ENCODE peak calls at places on chromosomes 11 and 22, in eight cellular contexts. Z is lower leg skin, V is GM12864, N is lower lobe of right lung, A is astrocyte, X is nephron progenitor cell, E is sigmoid colon, T is mucosa of descending colon. K is an unnamed sample.

GRCh38 chr22:30324008-30324730 is 2.6 kb downstream of the TBC1D10A start:
- DNase-seq in X (no peak), E (no peak), V (no peak), Z (no peak), N (no peak), T (no peak), A (peak), K (no peak)

GRCh38 chr11:13343931-13344717 is 66.5 kb downstream of the BMAL1 start:
- DNase-seq in N (no peak), A (peak), V (peak), X (peak), Z (no peak), E (no peak), T (peak), K (no peak)

GRCh38 chr11:82863209-82863608 is 37.0 kb downstream of the PRCP start:
- DNase-seq in V (no peak), E (no peak), N (no peak), A (no peak), X (no peak), Z (no peak), T (no peak), K (no peak)

GRCh38 chr11:1654388-1655167 is 25.0 kb downstream of the KRTAP5-5 start:
- DNase-seq in X (no peak), N (no peak), E (no peak), A (no peak), V (no peak), Z (peak), T (no peak), K (no peak)

GRCh38 chr22:38305481-38306448 is 11.5 kb downstream of the CSNK1E start:
- DNase-seq in A (peak), T (peak), Z (no peak), E (no peak), N (no peak), X (peak), V (peak), K (no peak)

GRCh38 chr22:24521791-24522245 is 26.7 kb downstream of the UPB1 start:
- DNase-seq in A (peak), Z (no peak), X (no peak), N (peak), T (peak), E (no peak), V (peak), K (no peak)

GRCh38 chr11:47143322-47143721 is 33.4 kb downstream of the ARFGAP2 start:
- DNase-seq in V (no peak), X (no peak), N (no peak), E (peak), Z (peak), A (peak), T (no peak), K (no peak)

GRCh38 chr11:16611395-16612233 is 126.8 kb upstream of the C11orf58 start:
- DNase-seq in X (peak), T (no peak), A (no peak), E (no peak), N (no peak), Z (no peak), V (no peak), K (no peak)

GRCh38 chr11:76729214-76729613 is 53.9 kb upstream of the TSKU start:
- DNase-seq in E (peak), Z (no peak), N (no peak), X (no peak), T (no peak), V (no peak), A (no peak), K (no peak)

GRCh38 chr22:50216161-50216683 is 15.4 kb downstream of the SELENOO start:
- DNase-seq in T (no peak), E (peak), A (no peak), V (no peak), X (no peak), N (peak), Z (no peak), K (no peak)

GRCh38 chr22:26998134-26998533 is 340.7 kb downstream of the MIAT start:
- DNase-seq in Z (no peak), T (no peak), A (no peak), E (no peak), X (no peak), N (no peak), V (no peak), K (no peak)

GRCh38 chr11:69630009-69630870 is 10.7 kb upstream of the CCND1 start:
- DNase-seq in Z (peak), T (no peak), E (no peak), N (no peak), A (no peak), X (no peak), V (no peak), K (no peak)

GRCh38 chr22:25282671-25283561 is 63.5 kb downstream of the CRYBB2 start:
- DNase-seq in X (peak), N (no peak), A (no peak), Z (no peak), T (no peak), V (no peak), E (no peak), K (no peak)

GRCh38 chr11:14202263-14203173 is 156.5 kb downstream of the RRAS2 start:
- DNase-seq in V (no peak), Z (no peak), E (no peak), A (no peak), X (no peak), N (no peak), T (no peak), K (no peak)

GRCh38 chr11:64355078-64355940 is 3.7 kb upstream of the RPS6KA4 start:
- DNase-seq in N (peak), X (peak), Z (no peak), V (no peak), E (peak), A (peak), T (peak), K (no peak)

GRCh38 chr22:20319041-20319744 is 667 bp downstream of the DGCR6L start:
- DNase-seq in E (peak), T (peak), Z (peak), A (no peak), X (peak), N (peak), V (no peak), K (peak)

GRCh38 chr11:65422633-65423515 is at the start of gene NEAT1:
- DNase-seq in Z (peak), V (peak), N (peak), T (peak), A (peak), X (peak), E (peak), K (peak)

GRCh38 chr22:47663615-47664605 is 901.5 kb downstream of the TBC1D22A start:
- DNase-seq in N (no peak), Z (peak), T (no peak), X (no peak), V (no peak), A (no peak), E (no peak), K (peak)

GRCh38 chr22:30430933-30431332 is 5.4 kb downstream of the MTFP1 start:
- DNase-seq in V (no peak), Z (no peak), A (no peak), X (no peak), N (no peak), T (no peak), E (no peak), K (no peak)

GRCh38 chr11:44065161-44065571 is 904 bp upstream of the ACCS start:
- DNase-seq in V (no peak), A (no peak), T (no peak), E (no peak), X (no peak), Z (peak), N (no peak), K (no peak)

GRCh38 chr11:8793114-8793777 is 110.7 kb downstream of the RPL27A start:
- DNase-seq in X (no peak), V (no peak), Z (no peak), A (no peak), E (no peak), T (no peak), N (no peak), K (no peak)

GRCh38 chr11:8796926-8797325 is 114.1 kb upstream of the AKIP1 start:
- DNase-seq in X (no peak), N (no peak), A (no peak), T (no peak), V (no peak), Z (no peak), E (no peak), K (no peak)

GRCh38 chr11:8792636-8793035 is 110.0 kb downstream of the RPL27A start:
- DNase-seq in A (no peak), E (no peak), V (no peak), T (no peak), Z (no peak), N (no peak), X (no peak), K (no peak)

GRCh38 chr11:8794126-8794525 is 111.5 kb downstream of the RPL27A start:
- DNase-seq in N (no peak), V (no peak), E (no peak), X (no peak), Z (no peak), T (no peak), A (no peak), K (no peak)

GRCh38 chr11:8794677-8795103 is 112.1 kb downstream of the RPL27A start:
- DNase-seq in A (no peak), X (no peak), V (no peak), T (peak), Z (no peak), N (no peak), E (no peak), K (no peak)
- TF ChIP-seq CTCF in A (no peak), X (peak), V (peak), T (peak), Z (no peak), N (peak), E (no peak), K (no peak)

GRCh38 chr11:102792604-102793003 is 5.4 kb downstream of the MMP1 start:
- DNase-seq in V (no peak), T (no peak), Z (no peak), E (no peak), X (no peak), A (no peak), N (no peak), K (no peak)

GRCh38 chr11:102793677-102794290 is 4.2 kb downstream of the MMP1 start:
- DNase-seq in N (no peak), V (no peak), T (peak), Z (no peak), A (no peak), E (no peak), X (no peak), K (no peak)

GRCh38 chr11:102788334-102789035 is 8.1 kb upstream of the MMP10 start:
- DNase-seq in T (no peak), X (no peak), Z (no peak), V (no peak), E (no peak), A (no peak), N (no peak), K (no peak)

GRCh38 chr11:102794382-102794781 is 3.6 kb downstream of the MMP1 start:
- DNase-seq in E (no peak), V (no peak), X (peak), T (no peak), A (no peak), Z (no peak), N (no peak), K (no peak)

DNA sequence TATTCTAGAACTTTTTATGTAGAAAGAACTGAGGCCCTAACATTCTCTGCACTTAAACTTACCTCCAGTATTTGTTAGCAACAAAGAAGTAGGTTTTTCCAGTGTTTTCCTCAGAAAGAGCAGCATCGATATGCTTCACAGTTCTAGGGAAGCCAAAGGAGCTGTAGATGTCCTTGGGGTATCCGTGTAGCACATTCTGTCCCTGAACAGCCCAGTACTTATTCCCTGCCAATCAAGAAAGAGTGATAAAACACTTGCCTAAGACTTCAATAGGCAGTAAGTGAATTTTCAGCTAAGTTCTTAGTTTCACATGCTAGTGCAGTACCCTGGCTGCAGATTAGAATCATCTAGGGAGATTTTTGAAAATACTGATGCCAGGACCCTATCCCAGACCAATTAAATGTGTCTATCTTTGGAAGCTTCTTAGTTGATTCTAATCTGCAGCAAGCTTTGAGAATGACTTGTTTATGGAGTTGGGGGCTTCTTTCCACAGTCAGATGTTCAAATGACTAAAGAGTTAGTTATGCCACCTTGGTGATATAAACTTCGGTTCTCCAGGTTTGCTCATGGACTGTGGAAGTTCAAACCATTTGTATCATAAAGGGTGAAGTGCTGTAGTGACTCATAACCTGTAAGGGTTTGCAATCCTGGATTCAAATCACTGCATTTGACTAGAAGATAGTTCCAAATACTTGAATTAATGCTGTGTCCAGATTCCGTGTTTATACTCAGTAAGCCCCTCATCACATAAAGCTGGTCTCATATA is 6.5 kb downstream of the MMP1 start:
- DNase-seq in A (peak), V (no peak), N (no peak), Z (no peak), X (no peak), E (no peak), T (no peak), K (no peak)
- TF ChIP-seq CTCF in A (no peak), V (no peak), N (no peak), Z (no peak), X (no peak), E (no peak), T (no peak), K (no peak)

GRCh38 chr11:10622957-10623787 is 54.7 kb upstream of the LYVE1 start:
- DNase-seq in T (peak), A (no peak), X (no peak), N (no peak), V (peak), Z (peak), E (peak), K (peak)

GRCh38 chr11:10623797-10624761 is 55.6 kb upstream of the LYVE1 start:
- DNase-seq in Z (peak), T (peak), E (peak), X (no peak), N (peak), V (no peak), A (no peak), K (no peak)

GRCh38 chr11:10627306-10627705 is 58.8 kb upstream of the LYVE1 start:
- DNase-seq in A (no peak), N (no peak), Z (peak), E (no peak), X (no peak), T (no peak), V (no peak), K (peak)

GRCh38 chr11:10625982-10626311 is 57.5 kb upstream of the LYVE1 start:
- DNase-seq in V (no peak), N (no peak), A (no peak), T (no peak), E (no peak), Z (peak), X (no peak), K (no peak)

DNA sequence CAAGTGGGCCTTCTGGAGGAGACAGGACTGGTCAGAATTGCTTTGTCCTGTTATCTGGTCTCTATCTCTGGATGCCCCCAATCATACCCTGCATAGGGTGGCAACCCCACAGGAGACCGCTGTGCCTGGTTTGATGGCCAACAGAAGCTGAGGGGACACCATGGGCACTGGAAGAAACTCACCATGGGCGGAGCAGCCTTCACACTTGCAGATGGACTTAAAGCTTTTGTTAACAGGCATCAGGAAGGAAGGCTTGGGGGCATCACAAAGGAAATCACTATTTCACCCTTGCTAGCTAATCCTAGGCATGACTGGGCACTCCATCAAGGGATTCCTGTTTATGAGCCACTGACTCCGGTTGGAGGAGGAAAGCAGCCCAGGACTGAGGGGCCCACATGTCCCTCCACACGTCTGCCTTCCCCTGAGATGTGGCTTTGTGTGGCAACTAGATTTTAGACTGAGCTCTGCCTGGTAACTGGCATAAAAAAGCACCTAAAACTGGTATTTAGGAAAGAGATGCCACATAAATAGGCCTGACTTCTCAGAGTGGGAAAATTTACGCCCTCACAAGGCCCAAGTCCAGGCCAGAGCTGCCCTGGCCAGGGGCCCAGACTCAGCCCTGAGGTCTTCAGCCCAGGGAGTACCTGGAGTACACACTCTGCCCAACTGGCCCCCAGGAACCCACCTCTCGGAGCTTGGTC is 57.0 kb upstream of the LYVE1 start:
- DNase-seq in T (no peak), X (no peak), V (no peak), Z (peak), E (peak), A (no peak), N (no peak), K (no peak)
- TF ChIP-seq CTCF in T (no peak), X (no peak), V (no peak), Z (no peak), E (no peak), A (no peak), N (no peak), K (no peak)

DNA sequence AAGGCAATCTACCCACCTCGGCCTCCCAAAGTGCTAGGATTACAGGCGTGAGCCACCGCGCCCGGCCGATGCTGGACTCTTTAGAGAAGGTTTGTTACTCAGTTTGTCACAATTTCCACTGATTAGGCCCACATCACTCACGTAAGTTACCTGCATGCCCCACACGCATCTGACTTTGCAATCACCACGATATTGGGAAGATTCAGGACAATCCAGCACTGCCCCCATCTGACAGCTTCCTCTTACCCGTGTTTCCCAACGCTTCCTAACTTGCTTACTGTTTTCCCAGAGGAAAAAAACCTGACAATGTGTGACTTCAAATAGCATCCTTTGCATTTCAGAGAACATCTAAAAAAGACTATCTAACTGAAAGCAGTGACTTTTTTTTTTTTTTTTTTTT is 21.8 kb upstream of the EIF3M start:
- DNase-seq in V (no peak), Z (no peak), N (no peak), E (no peak), A (no peak), T (peak), X (no peak), K (no peak)
- TF ChIP-seq CTCF in V (no peak), Z (no peak), N (no peak), E (no peak), A (no peak), T (no peak), X (no peak), K (no peak)

GRCh38 chr22:42990131-42990838 is 24.7 kb downstream of the PACSIN2 start:
- DNase-seq in X (no peak), A (peak), E (peak), N (no peak), V (no peak), T (no peak), Z (no peak), K (no peak)
- TF ChIP-seq CTCF in X (no peak), A (peak), E (no peak), N (peak), V (no peak), T (no peak), Z (no peak), K (peak)

DNA sequence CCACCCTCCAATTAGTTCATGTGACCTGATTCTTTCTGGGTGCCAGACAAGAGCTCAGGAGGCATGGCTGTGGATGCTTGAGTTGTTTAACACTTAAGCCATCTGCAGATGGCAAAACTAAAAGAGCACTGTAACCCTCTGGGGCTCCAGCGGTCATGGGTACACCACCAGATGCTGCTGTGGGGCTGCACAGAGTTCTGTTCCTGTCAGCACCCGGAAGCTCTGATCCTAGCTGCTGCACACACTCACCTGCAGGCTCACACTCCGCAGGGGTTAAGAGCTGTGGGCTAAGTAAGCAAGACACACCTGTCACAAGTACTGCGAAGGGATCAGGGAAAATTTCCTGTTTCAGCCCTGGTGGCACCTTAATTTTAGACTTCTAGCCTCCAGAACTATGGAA is 307.8 kb downstream of the C11orf87 start:
- DNase-seq in A (no peak), X (no peak), T (peak), E (no peak), N (no peak), V (no peak), Z (no peak), K (no peak)
- TF ChIP-seq CTCF in A (no peak), X (no peak), T (no peak), E (no peak), N (no peak), V (no peak), Z (no peak), K (no peak)

K was measured in osteocyte.